ENCODE peak calls at places on chromosomes 11 and 22, in eight cellular contexts. G is spleen, B is IMR-90, D is HCT116, W is breast epithelium, I is uterus, R is right lobe of liver, N is body of pancreas. M is an unnamed sample.

GRCh38 chr22:43561421-43562178 is 149.8 kb downstream of the MPPED1 start:
- DNase-seq in R (no peak), N (no peak), B (no peak), W (no peak), G (no peak), D (no peak), I (no peak), M (no peak)

GRCh38 chr11:67436459-67437081 is 912 bp downstream of the PTPRCAP start:
- DNase-seq in I (peak; percentile 56), W (no peak), R (no peak), B (no peak), N (no peak), G (peak; percentile 92), D (no peak), M (no peak)

GRCh38 chr11:125057370-125058060 is 5.6 kb upstream of the SLC37A2 start:
- DNase-seq in I (no peak), W (no peak), D (no peak), R (no peak), B (no peak), N (no peak), G (no peak), M (no peak)

GRCh38 chr22:36439481-36440271 is 41.8 kb downstream of the TXN2 start:
- DNase-seq in B (peak; percentile 97), R (peak; percentile 56), D (no peak), I (peak; percentile 87), W (no peak), N (peak; percentile 64), G (no peak), M (peak; percentile 72)

GRCh38 chr22:35894937-35895708 is 133.5 kb downstream of the RBFOX2 start:
- DNase-seq in B (peak; percentile 79), D (no peak), I (peak; percentile 72), N (no peak), R (no peak), G (no peak), W (no peak), M (no peak)

GRCh38 chr11:45110562-45110961 is 35.9 kb upstream of the PRDM11 start:
- DNase-seq in D (peak; percentile 64), W (no peak), I (peak; percentile 65), R (no peak), G (no peak), B (peak; percentile 68), N (peak; percentile 53), M (peak; percentile 75)

GRCh38 chr11:68684385-68685356 is at the start of gene GAL:
- DNase-seq in I (no peak), D (no peak), N (peak; percentile 28), W (no peak), G (no peak), R (no peak), B (no peak), M (peak; percentile 43)

GRCh38 chr11:8809185-8809584 is 101.8 kb upstream of the AKIP1 start:
- DNase-seq in I (no peak), N (no peak), D (no peak), B (no peak), R (no peak), G (no peak), W (no peak), M (no peak)

GRCh38 chr11:36500315-36500721 is 9.8 kb downstream of the TRAF6 start:
- DNase-seq in B (peak; percentile 96), D (no peak), G (no peak), R (no peak), I (no peak), W (no peak), N (no peak), M (no peak)

GRCh38 chr22:41256254-41256897 is 15.6 kb upstream of the CHADL start:
- DNase-seq in B (peak; percentile 80), W (no peak), R (no peak), I (peak; percentile 39), D (no peak), G (no peak), N (no peak), M (no peak)

GRCh38 chr11:116167706-116168458 is 604.9 kb downstream of the BUD13 start:
- DNase-seq in B (no peak), W (no peak), G (no peak), R (no peak), D (no peak), N (no peak), I (no peak), M (no peak)

DNA sequence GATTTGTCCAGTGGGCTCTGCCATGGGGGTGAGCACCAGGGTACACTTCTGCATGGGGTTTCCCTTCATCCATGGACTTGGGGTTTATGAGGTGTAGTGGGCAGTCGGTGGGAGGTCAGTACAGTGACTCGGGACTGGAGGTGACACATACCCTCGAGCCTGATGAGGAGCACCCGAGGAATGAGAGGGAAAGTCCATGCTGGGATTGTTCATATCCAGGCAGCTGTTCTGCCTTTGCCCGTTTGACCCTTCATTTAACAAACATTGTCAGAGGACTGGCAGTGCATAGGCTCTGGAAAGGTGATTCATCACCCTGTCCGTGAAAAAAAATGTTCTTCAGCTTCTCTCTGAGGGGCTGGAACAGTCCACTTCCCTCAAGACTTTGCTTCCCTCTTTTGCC is 2.7 kb downstream of the NAV2 start:
- DNase-seq in I (peak; percentile 42), B (peak; percentile 98), W (no peak), D (no peak), R (peak; percentile 55), N (no peak), G (no peak), M (no peak)
- H3K4me1 ChIP-seq in I (peaks cover 14% of the 10 kb centered on the region), B (peaks cover 25% of the 10 kb centered on the region), W (peaks cover 6% of the 10 kb centered on the region), D (peaks cover 8% of the 10 kb centered on the region), R (no peaks in the 10 kb centered on the region), N (peaks cover 33% of the 10 kb centered on the region), G (peaks cover 9% of the 10 kb centered on the region), M (no peaks in the 10 kb centered on the region)

GRCh38 chr11:30392977-30393376 is 70.1 kb downstream of the ARL14EP start:
- DNase-seq in B (no peak), N (no peak), W (no peak), R (no peak), D (no peak), G (no peak), I (no peak), M (no peak)
- TF ChIP-seq CTCF in B (no peak), N (no peak), W (no peak), R (no peak), D (no peak), G (no peak), I (no peak), M (no peak)

GRCh38 chr22:17063372-17064106 is 21.3 kb upstream of the IL17RA start:
- DNase-seq in R (peak; percentile 29), N (peak; percentile 38), G (no peak), B (no peak), D (no peak), I (peak; percentile 60), W (no peak), M (peak; percentile 35)
- TF ChIP-seq POLR2A in R (no peak), N (no peak), G (no peak), B (no peak), D (no peak), I (peak; percentile 8), W (no peak), M (no peak)

GRCh38 chr11:78234006-78234405 is 45.3 kb downstream of the USP35 start:
- DNase-seq in R (no peak), I (no peak), W (no peak), N (no peak), G (no peak), D (no peak), B (no peak), M (no peak)
- H3K4me1 ChIP-seq in R (no peaks in the 10 kb centered on the region), I (no peaks in the 10 kb centered on the region), W (no peaks in the 10 kb centered on the region), N (no peaks in the 10 kb centered on the region), G (no peaks in the 10 kb centered on the region), D (no peaks in the 10 kb centered on the region), B (peaks cover 10% of the 10 kb centered on the region), M (no peaks in the 10 kb centered on the region)

GRCh38 chr11:120985718-120986569 is 38.0 kb upstream of the TBCEL start:
- DNase-seq in G (peak; percentile 76), R (peak; percentile 66), B (peak; percentile 29), N (peak; percentile 70), W (no peak), I (peak; percentile 22), D (no peak), M (peak; percentile 71)
- TF ChIP-seq CTCF in G (no peak), R (peak; percentile 24), B (no peak), N (peak; percentile 14), W (no peak), I (no peak), D (no peak), M (no peak)

M was measured in Peyer's patch.